ENCODE peak calls at places on chromosomes 13 and 19, in ten cellular contexts. L is AG09319; W is activated CD8-positive, alpha-beta memory T cell treated with anti-CD3 and anti-CD28 coated beads for 24 hours; J is GM13976; X is stimulated activated CD4-positive, alpha-beta T cell treated with anti-CD3 and anti-CD28 coated beads, Interleukin-15, amount 100 ng/mL, for 1 hour; M is NCI-H2081 treated with DMSO at 0.1 percent for 48 hours; G is NCI-H1417; C is activated T-cell treated with anti-CD3 and anti-CD28 coated beads for 24 hours; V is renal cortical epithelial cell; B is activated CD4-positive, CD25-positive, alpha-beta regulatory T cell. D is an unnamed sample.

GRCh38 chr19:2578391-2578826 is 102.5 kb downstream of the GADD45B start:
- DNase-seq in L (no peak), W (no peak), J (no peak), X (no peak), M (no peak), G (no peak), C (no peak), V (peak; percentile 57), B (no peak), D (peak; percentile 52)

GRCh38 chr13:46728777-46729176 is 68.2 kb downstream of the ESD start:
- DNase-seq in L (no peak), W (no peak), J (peak; percentile 20), X (no peak), M (no peak), G (no peak), C (no peak), V (no peak), B (no peak), D (no peak)

GRCh38 chr13:35693142-35693784 is 216.8 kb upstream of the MAB21L1 start:
- DNase-seq in L (peak; percentile 74), W (no peak), J (no peak), X (no peak), M (no peak), G (no peak), C (no peak), V (no peak), B (no peak), D (no peak)

GRCh38 chr19:31378404-31378803 is 29.2 kb upstream of the TSHZ3 start:
- DNase-seq in L (peak; percentile 88), W (no peak), J (no peak), X (no peak), M (no peak), G (no peak), C (no peak), V (no peak), B (no peak), D (peak; percentile 7)

GRCh38 chr13:53068841-53069520 is 40.4 kb downstream of the OLFM4 start:
- DNase-seq in L (no peak), W (no peak), J (no peak), X (no peak), M (no peak), G (peak; percentile 42), C (no peak), V (no peak), B (no peak), D (no peak)

GRCh38 chr19:49890349-49891311 is 6.1 kb downstream of the IL4I1 start:
- DNase-seq in L (no peak), W (peak; percentile 88), J (peak; percentile 85), X (peak; percentile 64), M (no peak), G (peak; percentile 84), C (peak; percentile 55), V (no peak), B (peak; percentile 61), D (no peak)

GRCh38 chr13:33281951-33282595 is 3.5 kb downstream of the STARD13 start:
- DNase-seq in L (no peak), W (no peak), J (no peak), X (no peak), M (no peak), G (no peak), C (no peak), V (peak; percentile 75), B (no peak), D (no peak)

GRCh38 chr13:99071666-99072065 is 93.8 kb upstream of the DOCK9 start:
- DNase-seq in L (no peak), W (no peak), J (no peak), X (no peak), M (no peak), G (peak; percentile 79), C (no peak), V (no peak), B (no peak), D (no peak)

GRCh38 chr19:15154002-15154612 is 46.7 kb downstream of the NOTCH3 start:
- DNase-seq in L (no peak), W (no peak), J (no peak), X (no peak), M (no peak), G (no peak), C (peak; percentile 20), V (peak; percentile 33), B (no peak), D (no peak)

GRCh38 chr13:100508996-100509395 is 79.6 kb downstream of the GGACT start:
- DNase-seq in L (no peak), W (no peak), J (no peak), X (no peak), M (peak; percentile 62), G (peak; percentile 59), C (no peak), V (no peak), B (no peak), D (no peak)

GRCh38 chr19:1672038-1672768 is 19.8 kb upstream of the TCF3 start:
- DNase-seq in L (no peak), W (peak; percentile 90), J (peak; percentile 83), X (peak; percentile 56), M (no peak), G (no peak), C (peak; percentile 46), V (no peak), B (peak; percentile 32), D (no peak)

GRCh38 chr13:48493076-48493765 is 39.7 kb downstream of the RCBTB2 start:
- DNase-seq in L (no peak), W (no peak), J (no peak), X (no peak), M (no peak), G (no peak), C (no peak), V (peak; percentile 33), B (no peak), D (no peak)

GRCh38 chr19:17328517-17329060 is 6.1 kb downstream of the ANO8 start:
- DNase-seq in L (no peak), W (no peak), J (peak; percentile 66), X (peak; percentile 24), M (no peak), G (no peak), C (no peak), V (no peak), B (peak; percentile 32), D (no peak)

GRCh38 chr13:44434441-44435141 is 61.0 kb downstream of the SERP2 start:
- DNase-seq in L (no peak), W (no peak), J (no peak), X (no peak), M (no peak), G (no peak), C (no peak), V (no peak), B (no peak), D (no peak)

GRCh38 chr13:95553614-95554385 is 1.3 kb downstream of the CLDN10 start:
- DNase-seq in L (no peak), W (no peak), J (peak; percentile 22), X (no peak), M (no peak), G (no peak), C (no peak), V (no peak), B (no peak), D (no peak)

GRCh38 chr19:18223860-18224524 is 2.2 kb downstream of the PDE4C start:
- DNase-seq in L (no peak), W (peak; percentile 73), J (peak; percentile 73), X (no peak), M (no peak), G (peak; percentile 19), C (peak; percentile 20), V (no peak), B (no peak), D (no peak)

GRCh38 chr19:15266683-15267082 is 34.4 kb upstream of the EPHX3 start:
- DNase-seq in L (no peak), W (no peak), J (no peak), X (no peak), M (no peak), G (no peak), C (no peak), V (no peak), B (no peak), D (no peak)

D was measured in HS-27A.